ENCODE peak calls at places on chromosomes 12 and 14, in ten cellular contexts. R, O, W, B, K, J, D, T, N and M are unnamed samples.

GRCh38 chr14:39442293-39442692 is 10.1 kb upstream of the FBXO33 start:
- DNase-seq in T (no peak), N (no peak), O (no peak), K (no peak), J (no peak), D (no peak), B (no peak), W (no peak), R (peak), M (no peak)

GRCh38 chr12:104181313-104181712 is 34.3 kb upstream of the TXNRD1 start:
- DNase-seq in O (no peak), R (peak), D (no peak), W (peak), J (no peak), B (peak), K (peak), N (no peak), T (no peak), M (no peak)

GRCh38 chr12:124463341-124463861 is 104.0 kb downstream of the NCOR2 start:
- DNase-seq in R (no peak), O (no peak), W (no peak), B (no peak), T (no peak), K (no peak), D (no peak), J (no peak), N (no peak), M (no peak)

GRCh38 chr12:34236073-34236472 is 213.8 kb downstream of the ALG10 start:
- DNase-seq in K (no peak), R (no peak), W (no peak), N (no peak), J (no peak), D (no peak), B (no peak), O (no peak), T (no peak), M (no peak)

GRCh38 chr12:55685671-55686070 is 22.0 kb downstream of the ITGA7 start:
- DNase-seq in B (no peak), N (no peak), R (no peak), O (peak), D (no peak), K (no peak), T (no peak), J (no peak), W (no peak), M (no peak)

GRCh38 chr12:94186461-94187237 is 38.3 kb downstream of the PLXNC1 start:
- DNase-seq in R (peak), N (peak), D (no peak), T (peak), B (no peak), O (no peak), W (peak), J (peak), K (peak), M (no peak)

GRCh38 chr14:39974036-39974435 is 541.8 kb upstream of the FBXO33 start:
- DNase-seq in R (no peak), J (no peak), D (no peak), W (no peak), K (no peak), T (no peak), B (no peak), O (no peak), N (no peak), M (no peak)

GRCh38 chr12:52316290-52316689 is 4.9 kb downstream of the KRT83 start:
- DNase-seq in T (no peak), R (no peak), N (no peak), D (no peak), W (no peak), B (no peak), J (no peak), K (no peak), O (peak), M (no peak)

GRCh38 chr14:23568600-23569310 is 1.2 kb upstream of the AP1G2 start:
- DNase-seq in R (no peak), D (no peak), K (no peak), T (peak), B (no peak), N (no peak), J (no peak), W (peak), O (peak), M (no peak)

GRCh38 chr14:61335876-61336275 is 14.5 kb downstream of the PRKCH start:
- DNase-seq in K (no peak), W (no peak), D (no peak), R (no peak), N (no peak), O (no peak), T (no peak), J (no peak), B (no peak), M (no peak)

GRCh38 chr14:68468437-68469207 is 324.2 kb downstream of the ZFP36L1 start:
- DNase-seq in J (no peak), W (peak), D (no peak), K (peak), O (no peak), N (no peak), T (no peak), R (no peak), B (peak), M (no peak)

GRCh38 chr12:113392988-113393579 is 10.6 kb downstream of the SDS start:
- DNase-seq in T (no peak), N (no peak), J (no peak), O (no peak), W (peak), R (no peak), K (peak), D (no peak), B (no peak), M (no peak)

GRCh38 chr12:30587782-30588181 is 107.9 kb downstream of the IPO8 start:
- DNase-seq in J (no peak), W (no peak), T (no peak), O (no peak), D (no peak), K (no peak), N (no peak), R (no peak), B (no peak), M (no peak)

GRCh38 chr12:131087302-131087818 is 133.7 kb downstream of the ADGRD1 start:
- DNase-seq in J (no peak), W (no peak), D (no peak), T (no peak), K (no peak), N (no peak), O (peak), R (peak), B (no peak), M (no peak)

GRCh38 chr12:110744697-110745264 is 2.1 kb upstream of the PPP1CC start:
- DNase-seq in K (no peak), O (peak), W (peak), D (no peak), R (no peak), T (no peak), B (peak), J (no peak), N (peak), M (no peak)

GRCh38 chr14:50018236-50019210 is 97.8 kb downstream of the VCPKMT start:
- DNase-seq in N (peak), W (peak), O (peak), D (no peak), R (no peak), T (no peak), K (no peak), B (peak), J (no peak), M (no peak)

GRCh38 chr14:64806202-64806861 is 73.4 kb downstream of the SPTB start:
- DNase-seq in K (peak), R (no peak), T (no peak), N (peak), B (peak), W (peak), O (peak), D (no peak), J (peak), M (peak)

GRCh38 chr12:47986266-47986610 is 18.0 kb downstream of the COL2A1 start:
- DNase-seq in K (no peak), O (no peak), N (no peak), D (no peak), R (no peak), B (no peak), W (no peak), T (no peak), J (no peak), M (no peak)

GRCh38 chr12:17459214-17459613 is 630.8 kb downstream of the RERGL start:
- DNase-seq in W (no peak), B (no peak), R (no peak), N (no peak), K (no peak), J (no peak), D (no peak), O (no peak), T (no peak), M (no peak)

GRCh38 chr12:98373019-98373554 is 142.3 kb upstream of the TMPO start:
- DNase-seq in B (peak), R (no peak), K (peak), O (no peak), D (peak), T (peak), N (no peak), J (no peak), W (peak), M (no peak)

GRCh38 chr12:127987199-127987901 is 279.6 kb upstream of the TMEM132C start:
- DNase-seq in K (no peak), J (no peak), B (no peak), D (no peak), T (peak), O (no peak), R (no peak), N (no peak), W (peak), M (peak)

GRCh38 chr14:67359319-67359774 is 257 bp downstream of the ATP6V1D start:
- DNase-seq in K (peak), D (no peak), T (peak), R (no peak), W (peak), N (peak), B (no peak), J (no peak), O (peak), M (no peak)

GRCh38 chr14:32477406-32477805 is 148.3 kb downstream of the AKAP6 start:
- DNase-seq in J (no peak), R (no peak), D (no peak), O (no peak), B (no peak), T (no peak), W (no peak), N (no peak), K (no peak), M (no peak)

GRCh38 chr14:46661728-46662127 is 10.1 kb upstream of the RPL10L start:
- DNase-seq in R (no peak), J (no peak), O (no peak), B (no peak), W (no peak), D (no peak), K (no peak), N (no peak), T (no peak), M (no peak)

GRCh38 chr14:94671870-94672444 is 59.8 kb downstream of the SERPINA3 start:
- DNase-seq in N (no peak), R (no peak), J (no peak), W (no peak), K (peak), O (peak), D (no peak), T (peak), B (no peak), M (no peak)

GRCh38 chr14:103629503-103630121 is 601 bp downstream of the KLC1 start:
- DNase-seq in D (no peak), O (peak), N (peak), J (peak), B (peak), K (peak), R (no peak), W (peak), T (peak), M (no peak)

GRCh38 chr14:95185452-95186392 is 28.4 kb upstream of the DICER1 start:
- DNase-seq in T (no peak), K (peak), O (peak), N (peak), R (peak), D (no peak), J (peak), B (no peak), W (peak), M (no peak)

GRCh38 chr14:96055753-96056508 is 16.8 kb downstream of the C14orf132 start:
- DNase-seq in D (no peak), J (no peak), B (no peak), K (no peak), N (no peak), T (no peak), R (no peak), W (no peak), O (peak), M (no peak)

GRCh38 chr14:32329146-32329545 is at the start of gene AKAP6:
- DNase-seq in J (no peak), W (peak), N (no peak), K (no peak), D (no peak), O (no peak), T (no peak), B (no peak), R (no peak), M (no peak)

GRCh38 chr12:29316772-29317171 is 64.2 kb downstream of the ERGIC2 start:
- DNase-seq in D (no peak), N (no peak), T (peak), J (no peak), B (peak), K (peak), O (no peak), R (no peak), W (peak), M (peak)

GRCh38 chr14:35416108-35416750 is 11.7 kb upstream of the NFKBIA start:
- DNase-seq in N (no peak), W (no peak), O (no peak), B (no peak), K (no peak), J (no peak), T (peak), R (no peak), D (no peak), M (no peak)

GRCh38 chr12:28998662-28999120 is 150.4 kb upstream of the FAR2 start:
- DNase-seq in N (no peak), B (peak), T (peak), K (peak), D (peak), O (no peak), J (no peak), R (no peak), W (peak), M (peak)

GRCh38 chr12:65740873-65741600 is 83.2 kb upstream of the HMGA2 start:
- DNase-seq in B (peak), W (peak), J (peak), N (peak), R (no peak), K (peak), T (peak), D (no peak), O (no peak), M (no peak)

GRCh38 chr12:64995831-64996230 is 125.3 kb downstream of the WIF1 start:
- DNase-seq in O (no peak), N (no peak), R (no peak), W (peak), B (peak), T (no peak), D (no peak), K (no peak), J (no peak), M (no peak)

GRCh38 chr14:95601650-95602049 is 66.8 kb downstream of the GLRX5 start:
- DNase-seq in W (no peak), J (no peak), N (no peak), K (no peak), T (peak), D (no peak), R (no peak), O (no peak), B (no peak), M (no peak)

GRCh38 chr14:93219103-93219726 is 12.2 kb downstream of the UBR7 start:
- DNase-seq in O (no peak), T (peak), B (peak), K (peak), N (peak), W (peak), D (no peak), J (peak), R (no peak), M (no peak)

GRCh38 chr12:28092396-28092795 is 97.9 kb upstream of the CCDC91 start:
- DNase-seq in T (no peak), W (no peak), O (no peak), J (no peak), R (no peak), K (no peak), B (no peak), N (no peak), D (no peak), M (no peak)

GRCh38 chr14:24390696-24391468 is 7.9 kb upstream of the NYNRIN start:
- DNase-seq in B (no peak), W (no peak), O (no peak), R (no peak), J (no peak), K (peak), T (no peak), N (no peak), D (no peak), M (no peak)

DNA sequence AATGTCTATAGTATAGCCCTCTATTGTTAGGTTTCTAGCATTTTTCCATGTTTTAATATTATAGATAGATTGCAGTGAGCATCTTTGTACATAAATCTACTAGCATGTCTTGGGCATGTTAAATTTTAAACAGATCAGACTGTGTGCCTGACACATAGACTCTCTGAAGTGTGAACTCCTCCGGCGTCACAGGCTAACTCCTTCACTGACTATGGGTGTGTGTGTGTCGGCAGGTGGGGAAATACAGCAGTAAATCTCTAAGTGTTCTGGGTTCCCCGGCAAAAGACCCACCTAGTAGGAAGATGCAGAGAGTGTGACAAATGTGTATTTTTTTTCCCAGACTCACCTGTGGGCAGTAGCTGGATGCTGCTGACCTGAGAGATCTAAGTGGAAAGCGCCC is 2.3 kb downstream of the VWF start:
- DNase-seq in W (no peak), R (no peak), O (no peak), B (no peak), K (no peak), D (no peak), N (no peak), J (no peak), T (no peak), M (no peak)
- H3K4me3 ChIP-seq in W (no peak), R (peak), O (no peak), B (no peak), K (no peak), D (no peak), N (no peak), J (no peak), T (no peak), M (no peak)

GRCh38 chr12:75722714-75723200 is 211.3 kb upstream of the KRR1 start:
- DNase-seq in B (peak), D (peak), W (peak), J (peak), R (peak), O (peak), K (peak), T (no peak), N (peak), M (no peak)

GRCh38 chr12:75727577-75727976 is 216.2 kb upstream of the KRR1 start:
- DNase-seq in D (no peak), J (no peak), W (no peak), T (no peak), N (no peak), B (no peak), K (no peak), O (no peak), R (no peak), M (no peak)

GRCh38 chr12:75724913-75725312 is 213.5 kb upstream of the KRR1 start:
- DNase-seq in R (no peak), J (no peak), D (peak), W (peak), N (no peak), T (no peak), B (peak), K (peak), O (no peak), M (no peak)

GRCh38 chr12:75728826-75729225 is 217.4 kb upstream of the KRR1 start:
- DNase-seq in J (no peak), D (no peak), B (no peak), W (no peak), R (no peak), T (no peak), K (no peak), N (no peak), O (no peak), M (no peak)

GRCh38 chr12:75725505-75726120 is 214.2 kb upstream of the KRR1 start:
- DNase-seq in T (no peak), O (no peak), R (no peak), B (peak), K (no peak), W (peak), D (peak), N (no peak), J (no peak), M (no peak)
- TF ChIP-seq CTCF in T (peak), O (no peak), R (no peak), B (peak), K (peak), W (no peak), D (no peak), N (no peak), J (no peak), M (no peak)

DNA sequence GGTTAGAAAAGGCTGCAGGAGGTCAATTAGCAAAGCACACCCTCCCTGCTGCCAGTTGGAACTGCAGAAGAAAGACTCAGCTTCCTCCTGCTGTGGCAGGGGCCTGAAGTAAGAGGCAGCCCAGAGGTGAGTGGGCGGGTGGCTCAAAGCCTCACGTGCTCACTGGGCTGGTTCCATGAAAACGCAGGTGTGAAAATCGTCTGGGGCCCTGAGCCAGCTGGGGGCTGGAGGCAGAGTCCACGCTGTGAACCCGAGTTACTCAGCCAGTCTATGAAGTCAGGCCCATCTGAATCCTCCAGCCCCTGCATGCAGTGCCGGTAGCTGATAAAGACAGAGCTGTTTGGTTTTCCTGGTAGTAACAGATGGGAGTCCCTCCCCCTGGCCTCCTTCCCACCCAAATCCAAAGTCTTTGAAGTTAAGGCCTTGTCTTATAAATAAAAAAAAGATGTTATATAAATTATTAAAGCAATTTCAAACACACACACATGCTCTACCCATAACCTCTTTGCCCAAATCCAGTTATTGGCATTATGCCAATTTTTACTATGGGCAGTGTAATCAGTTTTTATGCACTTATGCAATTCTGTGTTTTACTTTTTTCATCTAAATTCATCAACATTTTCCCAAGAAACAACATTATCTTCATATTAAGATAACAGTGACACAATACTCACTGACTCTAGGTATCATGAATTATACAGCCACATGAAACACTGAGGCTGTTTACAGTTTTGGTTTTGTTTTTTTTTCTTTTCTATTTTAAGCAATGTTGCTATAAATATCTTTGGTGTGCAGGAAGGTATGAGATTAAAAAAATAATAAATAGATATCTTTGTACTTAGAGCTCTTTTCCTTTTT is 57.9 kb upstream of the PNMA1 start:
- DNase-seq in R (no peak), B (peak), N (peak), J (peak), O (no peak), T (peak), D (no peak), W (peak), K (peak), M (no peak)
- H3K4me3 ChIP-seq in R (no peak), B (no peak), N (no peak), J (no peak), O (peak), T (no peak), D (no peak), W (no peak), K (no peak), M (no peak)

GRCh38 chr14:90193925-90194324 is 62.4 kb upstream of the PSMC1 start:
- DNase-seq in B (no peak), O (peak), N (no peak), T (no peak), J (no peak), R (no peak), K (no peak), W (no peak), D (no peak), M (no peak)
- TF ChIP-seq CTCF in B (no peak), O (peak), N (no peak), T (peak), J (no peak), R (peak), K (peak), W (no peak), D (peak), M (no peak)

GRCh38 chr12:4169522-4169921 is 104.0 kb upstream of the CCND2 start:
- DNase-seq in R (no peak), W (no peak), N (no peak), K (no peak), O (no peak), D (no peak), B (no peak), J (no peak), T (no peak), M (no peak)

GRCh38 chr12:4160314-4161040 is 113.1 kb upstream of the CCND2 start:
- DNase-seq in B (no peak), O (no peak), K (no peak), D (no peak), T (no peak), W (peak), R (no peak), J (no peak), N (no peak), M (no peak)

GRCh38 chr12:4168041-4168440 is 105.5 kb upstream of the CCND2 start:
- DNase-seq in D (no peak), W (no peak), N (no peak), R (no peak), J (no peak), B (no peak), K (no peak), T (no peak), O (no peak), M (no peak)

GRCh38 chr12:4161718-4162117 is 111.8 kb upstream of the CCND2 start:
- DNase-seq in W (no peak), D (no peak), T (no peak), O (no peak), B (no peak), R (no peak), J (no peak), N (no peak), K (no peak), M (no peak)

GRCh38 chr12:4164591-4165558 is 108.7 kb upstream of the CCND2 start:
- DNase-seq in K (peak), W (peak), T (peak), O (peak), D (no peak), B (peak), R (no peak), N (no peak), J (no peak), M (peak)
- H3K4me3 ChIP-seq in K (peak), W (peak), T (peak), O (peak), D (peak), B (peak), R (peak), N (no peak), J (no peak), M (peak)

GRCh38 chr14:29773990-29774389 is 153.7 kb downstream of the PRKD1 start:
- DNase-seq in W (no peak), N (no peak), R (no peak), J (no peak), T (no peak), D (no peak), K (no peak), B (no peak), O (no peak), M (no peak)
- TF ChIP-seq CTCF in W (no peak), N (peak), R (no peak), J (no peak), T (no peak), D (no peak), K (no peak), B (no peak), O (no peak), M (no peak)